ENCODE peak calls at places on chromosomes 11 and 22, in nine cellular contexts. G is occipital lobe; H is adrenal gland; B is ovary; L is activated CD4-positive, CD25-positive, alpha-beta regulatory T cell; U is HT1080; I is endodermal cell; K is M059J; A is H4. X is an unnamed sample.

GRCh38 chr11:34425863-34426262 is 12.9 kb upstream of the CAT start:
- DNase-seq in K (peak), U (no peak), B (no peak), I (no peak), H (no peak), A (peak), G (no peak), L (no peak), X (no peak)

GRCh38 chr11:10604340-10604748 is 35.9 kb upstream of the LYVE1 start:
- DNase-seq in K (no peak), G (no peak), H (peak), I (no peak), L (no peak), B (peak), A (no peak), U (no peak), X (no peak)

GRCh38 chr11:132177106-132177505 is 806.7 kb downstream of the NTM start:
- DNase-seq in A (no peak), L (no peak), I (no peak), B (no peak), H (no peak), K (peak), G (no peak), U (peak), X (no peak)

GRCh38 chr11:125256471-125257010 is 92.0 kb downstream of the PKNOX2 start:
- DNase-seq in U (no peak), A (no peak), H (no peak), K (no peak), I (no peak), B (no peak), G (no peak), L (no peak), X (no peak)

GRCh38 chr22:20885557-20886323 is 26.9 kb downstream of the SNAP29 start:
- DNase-seq in U (peak), I (peak), K (peak), H (peak), L (no peak), B (peak), A (peak), G (peak), X (peak)

GRCh38 chr22:19723990-19724827 is 870 bp downstream of the GP1BB start:
- DNase-seq in H (no peak), K (no peak), B (no peak), L (no peak), U (no peak), G (no peak), A (no peak), I (peak), X (no peak)

GRCh38 chr11:45110562-45110961 is 35.9 kb upstream of the PRDM11 start:
- DNase-seq in B (no peak), L (no peak), U (peak), K (peak), H (no peak), A (peak), I (peak), G (no peak), X (peak)

GRCh38 chr22:17734197-17734596 is 40.1 kb downstream of the BID start:
- DNase-seq in U (peak), A (no peak), G (no peak), K (peak), H (no peak), L (no peak), I (peak), B (no peak), X (peak)

GRCh38 chr11:2264366-2265011 is 5.9 kb downstream of the ASCL2 start:
- DNase-seq in I (no peak), H (peak), A (no peak), U (no peak), G (no peak), B (no peak), L (no peak), K (no peak), X (no peak)

GRCh38 chr11:120235024-120235628 is 4.8 kb upstream of the POU2F3 start:
- DNase-seq in A (peak), L (peak), G (no peak), U (peak), H (peak), K (peak), B (no peak), I (peak), X (peak)

GRCh38 chr22:33050614-33051230 is 7.5 kb downstream of the SYN3 start:
- DNase-seq in A (no peak), K (no peak), I (no peak), B (no peak), L (no peak), G (no peak), H (no peak), U (no peak), X (no peak)

GRCh38 chr11:44133335-44133946 is 38.0 kb downstream of the EXT2 start:
- DNase-seq in B (no peak), L (no peak), H (no peak), K (peak), A (peak), U (peak), G (no peak), I (peak), X (peak)

GRCh38 chr11:60968223-60968622 is 3.3 kb upstream of the CD6 start:
- DNase-seq in G (no peak), B (no peak), L (no peak), I (no peak), K (no peak), H (no peak), A (no peak), U (no peak), X (no peak)

GRCh38 chr11:126594921-126595367 is 239.5 kb downstream of the ST3GAL4 start:
- DNase-seq in G (no peak), I (no peak), K (no peak), H (no peak), B (no peak), U (no peak), A (no peak), L (no peak), X (no peak)

GRCh38 chr11:2175659-2176058 is 4.0 kb upstream of the TH start:
- DNase-seq in G (no peak), A (peak), I (no peak), U (peak), H (no peak), K (peak), L (no peak), B (no peak), X (no peak)

GRCh38 chr11:46273511-46274205 is 3.8 kb upstream of the CREB3L1 start:
- DNase-seq in K (peak), L (no peak), I (no peak), H (no peak), U (no peak), A (no peak), G (no peak), B (peak), X (no peak)

GRCh38 chr11:8812438-8812837 is 98.6 kb upstream of the AKIP1 start:
- DNase-seq in G (no peak), L (no peak), B (peak), U (no peak), A (no peak), K (peak), H (peak), I (peak), X (no peak)

GRCh38 chr11:10488121-10488580 is 33.1 kb downstream of the AMPD3 start:
- DNase-seq in I (peak), L (no peak), B (no peak), U (peak), G (no peak), A (peak), H (peak), K (peak), X (no peak)